ENCODE peak calls at places on chromosomes 5 and 9, in four cellular contexts. G is SW 1271, E is aorta, T is mammary epithelial cell. O is an unnamed sample.

GRCh38 chr5:135240283-135240633 is 158.8 kb downstream of the MACROH2A1 start:
- DNase-seq in G (no peak), E (no peak), T (no peak), O (no peak)

GRCh38 chr5:107670927-107671741 is at the start of gene EFNA5:
- DNase-seq in G (peak), E (peak), T (peak), O (peak)

GRCh38 chr5:112554089-112554977 is 135.3 kb upstream of the EPB41L4A start:
- DNase-seq in G (no peak), E (no peak), T (no peak), O (no peak)

GRCh38 chr5:113450366-113451328 is 15.9 kb upstream of the TSSK1B start:
- DNase-seq in G (no peak), E (no peak), T (peak), O (no peak)

GRCh38 chr5:5374034-5374715 is 48.3 kb upstream of the ICE1 start:
- DNase-seq in G (no peak), E (no peak), T (no peak), O (peak)

GRCh38 chr5:65320250-65320649 is 161.5 kb downstream of the ADAMTS6 start:
- DNase-seq in G (no peak), E (no peak), T (no peak), O (no peak)

GRCh38 chr5:110590187-110590586 is 136.3 kb downstream of the TMEM232 start:
- DNase-seq in G (peak), E (no peak), T (peak), O (no peak)

GRCh38 chr9:82275531-82275930 is 287.0 kb downstream of the SPATA31D1 start:
- DNase-seq in G (no peak), E (no peak), T (peak), O (no peak)

GRCh38 chr5:132866342-132867045 is at the start of the genes GDF9 and UQCRQ:
- DNase-seq in G (peak), E (peak), T (peak), O (peak)

GRCh38 chr9:21590058-21590996 is 108.2 kb upstream of the IFNE start:
- DNase-seq in G (no peak), E (no peak), T (peak), O (no peak)

GRCh38 chr5:140240987-140241706 is 61.8 kb downstream of the PFDN1 start:
- DNase-seq in G (peak), E (peak), T (peak), O (peak)

GRCh38 chr5:71483355-71483754 is 27.9 kb downstream of the BDP1 start:
- DNase-seq in G (no peak), E (no peak), T (peak), O (no peak)

GRCh38 chr9:135928074-135928730 is 20.9 kb upstream of the CAMSAP1 start:
- DNase-seq in G (no peak), E (peak), T (no peak), O (no peak)

GRCh38 chr9:91164724-91165520 is 196.8 kb downstream of the AUH start:
- DNase-seq in G (peak), E (peak), T (peak), O (peak)

GRCh38 chr5:132499440-132500243 is 9.1 kb upstream of the IRF1 start:
- DNase-seq in G (no peak), E (no peak), T (no peak), O (no peak)

GRCh38 chr5:98643544-98643943 is 129.9 kb upstream of the RGMB start:
- DNase-seq in G (no peak), E (no peak), T (no peak), O (no peak)

GRCh38 chr5:172902497-172903472 is 56.4 kb upstream of the RPL26L1 start:
- DNase-seq in G (peak), E (peak), T (no peak), O (peak)

GRCh38 chr5:15003511-15003920 is 131.9 kb upstream of the ANKH start:
- DNase-seq in G (peak), E (no peak), T (peak), O (no peak)

GRCh38 chr5:115640274-115640673 is 14.4 kb upstream of the TMED7 start:
- DNase-seq in G (no peak), E (no peak), T (no peak), O (no peak)

GRCh38 chr9:6152824-6153223 is 62.8 kb upstream of the IL33 start:
- DNase-seq in G (no peak), E (no peak), T (no peak), O (no peak)

GRCh38 chr9:91741529-91741928 is 208.5 kb downstream of the ROR2 start:
- DNase-seq in G (peak), E (no peak), T (peak), O (no peak)

GRCh38 chr9:77848897-77849296 is 182.7 kb downstream of the GNAQ start:
- DNase-seq in G (peak), E (peak), T (peak), O (peak)

GRCh38 chr9:34575775-34576592 is 13.5 kb downstream of the CNTFR start:
- DNase-seq in G (no peak), E (no peak), T (no peak), O (no peak)

GRCh38 chr5:90191352-90192045 is 218.1 kb downstream of the CETN3 start:
- DNase-seq in G (no peak), E (no peak), T (no peak), O (no peak)

GRCh38 chr5:117107859-117108258 is 533.2 kb upstream of the SEMA6A start:
- DNase-seq in G (no peak), E (no peak), T (no peak), O (no peak)

GRCh38 chr5:42467572-42467971 is 44.3 kb downstream of the GHR start:
- DNase-seq in G (no peak), E (no peak), T (no peak), O (no peak)

GRCh38 chr9:74847478-74848149 is 40.1 kb downstream of the TRPM6 start:
- DNase-seq in G (no peak), E (no peak), T (no peak), O (no peak)

GRCh38 chr9:85224729-85225128 is 517.0 kb downstream of the AGTPBP1 start:
- DNase-seq in G (peak), E (no peak), T (peak), O (no peak)

GRCh38 chr5:169850407-169850806 is 129.9 kb downstream of the INSYN2B start:
- DNase-seq in G (no peak), E (no peak), T (no peak), O (no peak)

GRCh38 chr5:166164211-166164610 is 2127.2 kb upstream of the WWC1 start:
- DNase-seq in G (no peak), E (no peak), T (no peak), O (no peak)

O was measured in T1000.